ENCODE peak calls at places on chromosomes 6 and 20, in eight cellular contexts. R is CD8-positive, alpha-beta memory T cell; W is Panc1; I is GM23248; H is adrenal gland; C is small intestine; O is vagina; D is BE2C. V is an unnamed sample. For H3K27me3, the result is how much of the 10 kb centered on the place peaks cover.

GRCh38 chr6:38198219-38198618 is 378.7 kb downstream of the ZFAND3 start:
- DNase-seq in R (no peak), W (no peak), I (no peak), H (no peak), C (no peak), O (peak), D (peak), V (no peak)

GRCh38 chr6:2870046-2870636 is 28.5 kb upstream of the SERPINB1 start:
- DNase-seq in R (no peak), W (no peak), I (no peak), H (no peak), C (no peak), O (no peak), D (no peak), V (no peak)

GRCh38 chr20:45136911-45137310 is 12.6 kb upstream of the WFDC12 start:
- DNase-seq in R (no peak), W (no peak), I (no peak), H (no peak), C (no peak), O (no peak), D (no peak), V (no peak)

GRCh38 chr6:166422201-166422940 is 39.6 kb upstream of the MPC1 start:
- DNase-seq in R (no peak), W (no peak), I (no peak), H (no peak), C (no peak), O (no peak), D (no peak), V (no peak)

GRCh38 chr6:16167219-16167618 is 38.3 kb downstream of the MYLIP start:
- DNase-seq in R (no peak), W (no peak), I (no peak), H (no peak), C (no peak), O (no peak), D (no peak), V (no peak)

GRCh38 chr6:9140861-9141534 is 705.7 kb upstream of the SLC35B3 start:
- DNase-seq in R (no peak), W (peak), I (peak), H (peak), C (no peak), O (no peak), D (no peak), V (no peak)

GRCh38 chr6:11586574-11586973 is 49.0 kb downstream of the TMEM170B start:
- DNase-seq in R (no peak), W (no peak), I (peak), H (no peak), C (no peak), O (no peak), D (no peak), V (peak)

GRCh38 chr20:59063358-59064213 is 21.0 kb upstream of the PRELID3B start:
- DNase-seq in R (no peak), W (no peak), I (peak), H (peak), C (no peak), O (no peak), D (peak), V (peak)

DNA sequence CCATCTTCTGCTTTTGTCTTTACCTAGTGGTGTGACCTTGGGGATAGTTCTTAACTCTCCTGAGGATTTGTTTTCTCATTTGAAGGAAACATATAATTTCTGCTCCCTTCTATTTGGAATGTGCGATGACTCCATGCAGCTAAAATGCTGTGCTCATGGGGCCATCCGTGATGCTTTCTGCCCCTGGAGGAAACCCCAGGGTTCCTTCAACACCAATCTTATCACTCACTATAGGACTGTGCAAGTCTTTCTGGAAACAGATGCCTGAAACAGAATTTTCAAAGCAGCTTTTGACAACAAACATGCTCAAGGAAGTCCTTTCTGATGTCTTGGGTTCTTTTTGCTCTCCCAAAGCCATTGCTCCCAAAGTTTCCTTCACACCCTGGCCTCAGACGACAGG is 128.8 kb upstream of the GGTLC1 start:
- DNase-seq in R (no peak), W (no peak), I (no peak), H (no peak), C (no peak), O (no peak), D (no peak), V (no peak)
- H3K27me3 ChIP-seq in R (under half), W (under half), I (under half), H (under half), C (under half), O (under half), D (under half), V (under half)

DNA sequence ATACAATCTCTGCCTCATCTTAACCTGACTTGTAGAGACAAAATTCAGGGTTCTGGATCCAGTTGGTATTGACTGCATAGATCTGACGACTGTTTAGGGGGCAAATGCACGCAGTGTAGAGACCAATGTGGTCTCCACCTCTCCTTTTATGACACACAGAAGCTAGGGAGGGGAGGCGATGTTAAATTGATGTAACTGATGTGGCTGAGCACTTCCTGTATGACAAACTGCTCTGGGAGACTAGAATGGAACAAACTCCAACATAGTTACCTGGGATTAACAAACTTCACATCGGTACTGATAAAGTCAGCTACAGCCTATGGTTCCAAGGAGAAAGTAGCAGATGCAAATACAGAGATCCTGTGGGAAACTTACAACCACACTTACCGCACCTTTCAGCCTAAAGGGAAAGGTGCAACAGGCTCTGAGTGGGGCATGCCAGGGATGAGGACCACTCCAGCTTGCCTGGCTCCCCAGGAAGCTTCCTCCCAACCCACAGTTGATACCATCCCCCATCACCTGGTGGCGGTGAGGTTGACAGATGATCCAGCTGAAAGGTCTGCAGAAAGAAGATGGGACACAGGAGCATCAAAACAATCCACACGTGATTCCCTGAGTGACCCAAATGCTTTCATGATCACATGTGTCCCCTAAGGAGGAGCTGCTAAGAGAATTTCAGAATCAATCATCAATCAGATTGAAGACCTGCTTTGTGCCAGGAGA is 60.6 kb upstream of the MRPS10 start:
- DNase-seq in R (peak), W (no peak), I (no peak), H (no peak), C (peak), O (no peak), D (no peak), V (no peak)
- H3K4me3 ChIP-seq in R (no peak), W (no peak), I (no peak), H (no peak), C (no peak), O (no peak), D (no peak), V (no peak)

DNA sequence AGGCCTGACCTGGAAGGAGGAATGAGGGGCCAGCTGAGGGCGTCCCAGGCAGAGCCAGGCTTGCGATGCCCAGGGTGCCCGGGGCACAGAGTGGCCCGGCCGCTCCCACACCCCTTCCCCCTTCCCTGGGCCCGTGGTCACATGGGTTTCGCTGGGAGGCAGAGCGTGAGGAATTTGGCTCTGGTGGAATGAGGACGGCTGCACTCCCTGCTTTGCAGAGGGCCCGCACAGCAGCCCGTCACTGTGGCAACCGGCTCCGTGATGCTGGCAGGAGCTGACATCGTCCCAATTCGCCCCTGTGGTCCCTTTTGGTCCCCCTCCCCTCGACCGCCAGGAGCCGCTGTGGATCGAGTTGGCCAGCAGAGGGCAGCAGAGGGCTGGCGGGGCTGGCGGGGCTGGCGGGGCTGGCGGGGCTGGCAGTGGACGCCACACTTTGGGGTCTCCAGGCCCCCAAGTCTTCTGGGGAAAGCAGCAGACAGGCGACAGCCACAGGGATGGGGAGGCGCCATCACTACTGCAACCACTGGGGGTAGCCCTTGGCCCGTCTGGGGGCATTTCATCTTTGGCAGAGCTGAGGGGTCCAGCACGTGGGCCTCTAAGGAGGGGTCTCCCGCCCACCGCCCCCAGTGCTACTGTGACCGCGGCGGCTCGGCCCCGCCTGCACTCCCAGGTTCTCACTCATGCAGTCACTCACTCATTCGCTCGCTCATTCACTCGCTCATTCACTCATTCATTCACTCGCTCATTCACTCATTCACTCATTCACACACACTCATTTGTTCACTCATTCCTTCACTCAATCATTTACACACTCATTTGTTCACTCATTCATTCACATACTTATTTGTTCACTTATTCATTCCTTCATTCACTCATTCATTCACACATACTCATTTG is 49.7 kb upstream of the BHLHE23 start:
- DNase-seq in R (peak), W (no peak), I (peak), H (peak), C (no peak), O (no peak), D (peak), V (no peak)
- H3K27me3 ChIP-seq in R (under half), W (under half), I (under half), H (under half), C (under half), O (under half), D (under half), V (under half)

GRCh38 chr6:32857156-32857891 is 3.3 kb downstream of the PSMB9 start:
- DNase-seq in R (no peak), W (no peak), I (no peak), H (no peak), C (no peak), O (no peak), D (no peak), V (no peak)

GRCh38 chr6:32853541-32854375 is at the start of the genes PSMB9 and TAP1:
- DNase-seq in R (peak), W (peak), I (peak), H (peak), C (peak), O (peak), D (peak), V (peak)

GRCh38 chr6:32858194-32858593 is 4.2 kb downstream of the PSMB9 start:
- DNase-seq in R (no peak), W (no peak), I (no peak), H (no peak), C (no peak), O (no peak), D (no peak), V (no peak)

GRCh38 chr6:32854376-32855178 is 585 bp downstream of the PSMB9 start:
- DNase-seq in R (no peak), W (no peak), I (peak), H (no peak), C (peak), O (peak), D (no peak), V (no peak)

DNA sequence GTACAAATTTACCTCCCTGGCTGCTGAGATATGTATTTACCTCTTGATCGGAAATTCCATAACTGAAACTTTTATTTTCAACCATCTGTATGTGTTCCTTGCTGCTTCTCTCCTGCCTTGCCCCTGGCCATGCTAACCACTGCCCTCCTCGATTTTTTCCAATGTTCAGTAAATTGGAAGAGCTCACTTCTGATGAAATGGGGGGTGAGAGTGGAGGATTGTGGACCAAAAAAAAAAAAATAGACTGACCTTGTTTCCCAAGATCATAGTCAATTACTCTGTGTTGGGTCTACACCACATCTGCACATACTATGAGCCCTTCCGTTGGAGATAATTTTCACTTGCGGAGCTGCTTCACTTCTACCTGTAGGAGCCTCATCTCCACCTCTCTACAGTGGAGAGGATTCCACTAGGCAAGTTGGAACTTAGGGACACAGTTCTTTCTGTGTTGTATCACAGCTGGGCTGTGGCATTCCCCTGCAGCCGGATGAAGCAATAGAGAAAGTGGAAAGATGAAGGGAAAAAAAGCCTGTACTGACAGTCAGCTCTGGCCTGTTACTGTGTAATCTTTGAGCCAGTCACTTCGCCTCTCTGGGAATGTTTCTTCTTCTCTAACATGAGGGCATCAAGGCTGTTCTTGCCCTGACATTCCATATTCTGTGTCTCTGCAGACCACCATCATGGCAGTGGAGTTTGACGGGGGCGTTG is 1.6 kb downstream of the PSMB9 start:
- DNase-seq in R (no peak), W (no peak), I (no peak), H (no peak), C (no peak), O (no peak), D (no peak), V (no peak)
- H3K4me3 ChIP-seq in R (peak), W (no peak), I (no peak), H (no peak), C (no peak), O (no peak), D (no peak), V (no peak)

GRCh38 chr6:168100803-168101095 is 21.7 kb upstream of the FRMD1 start:
- DNase-seq in R (no peak), W (no peak), I (no peak), H (no peak), C (no peak), O (no peak), D (no peak), V (no peak)
- H3K27me3 ChIP-seq in R (under half), W (under half), I (under half), H (under half), C (under half), O (under half), D (under half), V (under half)

GRCh38 chr6:159108438-159108985 is 60.7 kb upstream of the FNDC1 start:
- DNase-seq in R (no peak), W (no peak), I (no peak), H (no peak), C (no peak), O (no peak), D (no peak), V (no peak)
- H3K4me3 ChIP-seq in R (no peak), W (no peak), I (no peak), H (no peak), C (no peak), O (no peak), D (no peak), V (no peak)